ENCODE peak calls at places on chromosome 6, in five cellular contexts. One of them, this sample, is unnamed.

GRCh38 chr6:125486881-125487280 is 185.1 kb upstream of the HDDC2 start:
- DNase-seq in RWPE1: no peak
- DNase-seq in neuronal stem cell: no peak
- DNase-seq in cardiac muscle cell: no peak
- DNase-seq in upper lobe of right lung: no peak
- DNase-seq in this sample: no peak

GRCh38 chr6:134196568-134197301 is 121.2 kb downstream of the SGK1 start:
- DNase-seq in RWPE1: no peak
- DNase-seq in neuronal stem cell: no peak
- DNase-seq in cardiac muscle cell: no peak
- DNase-seq in upper lobe of right lung: no peak
- DNase-seq in this sample: no peak

GRCh38 chr6:43304882-43305281 is 3.7 kb downstream of the CRIP3 start:
- DNase-seq in RWPE1: no peak
- DNase-seq in neuronal stem cell: no peak
- DNase-seq in cardiac muscle cell: no peak
- DNase-seq in upper lobe of right lung: no peak
- DNase-seq in this sample: no peak

GRCh38 chr6:33156561-33156960 is 35.7 kb downstream of the COL11A2 start:
- DNase-seq in RWPE1: no peak
- DNase-seq in neuronal stem cell: no peak
- DNase-seq in cardiac muscle cell: no peak
- DNase-seq in upper lobe of right lung: no peak
- DNase-seq in this sample: no peak

GRCh38 chr6:6688951-6689350 is 100.4 kb downstream of the LY86 start:
- DNase-seq in RWPE1: no peak
- DNase-seq in neuronal stem cell: no peak
- DNase-seq in cardiac muscle cell: no peak
- DNase-seq in upper lobe of right lung: no peak
- DNase-seq in this sample: no peak

GRCh38 chr6:72151742-72152141 is 265.4 kb downstream of the RIMS1 start:
- DNase-seq in RWPE1: no peak
- DNase-seq in neuronal stem cell: no peak
- DNase-seq in cardiac muscle cell: no peak
- DNase-seq in upper lobe of right lung: no peak
- DNase-seq in this sample: no peak

GRCh38 chr6:151009576-151009975 is 144.1 kb downstream of the MTHFD1L start:
- DNase-seq in RWPE1: no peak
- DNase-seq in neuronal stem cell: no peak
- DNase-seq in cardiac muscle cell: no peak
- DNase-seq in upper lobe of right lung: no peak
- DNase-seq in this sample: no peak

GRCh38 chr6:14489445-14489844 is 371.9 kb downstream of the CD83 start:
- DNase-seq in RWPE1: no peak
- DNase-seq in neuronal stem cell: no peak
- DNase-seq in cardiac muscle cell: no peak
- DNase-seq in upper lobe of right lung: no peak
- DNase-seq in this sample: no peak

GRCh38 chr6:32128751-32129296 is 778 bp upstream of the ATF6B start:
- DNase-seq in RWPE1: no peak
- DNase-seq in neuronal stem cell: no peak
- DNase-seq in cardiac muscle cell: no peak
- DNase-seq in upper lobe of right lung: no peak
- DNase-seq in this sample: no peak

GRCh38 chr6:157669747-157670216 is 153.3 kb upstream of the SNX9 start:
- DNase-seq in RWPE1: peak
- DNase-seq in neuronal stem cell: no peak
- DNase-seq in cardiac muscle cell: peak
- DNase-seq in upper lobe of right lung: peak
- DNase-seq in this sample: no peak

GRCh38 chr6:111925296-111925695 is 52.0 kb upstream of the FYN start:
- DNase-seq in RWPE1: peak
- DNase-seq in neuronal stem cell: no peak
- DNase-seq in cardiac muscle cell: no peak
- DNase-seq in upper lobe of right lung: no peak
- DNase-seq in this sample: no peak

GRCh38 chr6:159084493-159085091 is 39.8 kb upstream of the TAGAP start:
- DNase-seq in RWPE1: no peak
- DNase-seq in neuronal stem cell: no peak
- DNase-seq in cardiac muscle cell: no peak
- DNase-seq in upper lobe of right lung: no peak
- DNase-seq in this sample: no peak

GRCh38 chr6:99019341-99019740 is 71.6 kb upstream of the FBXL4 start:
- DNase-seq in RWPE1: no peak
- DNase-seq in neuronal stem cell: no peak
- DNase-seq in cardiac muscle cell: no peak
- DNase-seq in upper lobe of right lung: no peak
- DNase-seq in this sample: no peak

GRCh38 chr6:151445482-151445881 is 6.4 kb downstream of the RMND1 start:
- DNase-seq in RWPE1: no peak
- DNase-seq in neuronal stem cell: no peak
- DNase-seq in cardiac muscle cell: no peak
- DNase-seq in upper lobe of right lung: no peak
- DNase-seq in this sample: no peak

GRCh38 chr6:105793132-105793531 is 293.0 kb upstream of the PRDM1 start:
- DNase-seq in RWPE1: no peak
- DNase-seq in neuronal stem cell: no peak
- DNase-seq in cardiac muscle cell: no peak
- DNase-seq in upper lobe of right lung: no peak
- DNase-seq in this sample: no peak

GRCh38 chr6:16239090-16239797 is 857 bp downstream of the GMPR start:
- DNase-seq in RWPE1: peak
- DNase-seq in neuronal stem cell: no peak
- DNase-seq in cardiac muscle cell: peak
- DNase-seq in upper lobe of right lung: peak
- DNase-seq in this sample: no peak

GRCh38 chr6:106556368-106556960 is 72.8 kb downstream of the RTN4IP1 start:
- DNase-seq in RWPE1: no peak
- DNase-seq in neuronal stem cell: no peak
- DNase-seq in cardiac muscle cell: no peak
- DNase-seq in upper lobe of right lung: no peak
- DNase-seq in this sample: no peak

GRCh38 chr6:47629954-47630353 is 68.4 kb upstream of the ADGRF4 start:
- DNase-seq in RWPE1: no peak
- DNase-seq in neuronal stem cell: no peak
- DNase-seq in cardiac muscle cell: no peak
- DNase-seq in upper lobe of right lung: no peak
- DNase-seq in this sample: no peak

GRCh38 chr6:47655719-47656595 is 42.4 kb upstream of the ADGRF4 start:
- DNase-seq in RWPE1: peak
- DNase-seq in neuronal stem cell: peak
- DNase-seq in cardiac muscle cell: peak
- DNase-seq in upper lobe of right lung: no peak
- DNase-seq in this sample: no peak

GRCh38 chr6:15623282-15624116 is 39.3 kb downstream of the DTNBP1 start:
- DNase-seq in RWPE1: peak
- DNase-seq in neuronal stem cell: no peak
- DNase-seq in cardiac muscle cell: peak
- DNase-seq in upper lobe of right lung: no peak
- DNase-seq in this sample: no peak

GRCh38 chr6:38617856-38618255 is 21.9 kb downstream of the BTBD9 start:
- DNase-seq in RWPE1: no peak
- DNase-seq in neuronal stem cell: no peak
- DNase-seq in cardiac muscle cell: no peak
- DNase-seq in upper lobe of right lung: no peak
- DNase-seq in this sample: no peak

GRCh38 chr6:38610050-38610619 is 29.6 kb downstream of the BTBD9 start:
- DNase-seq in RWPE1: no peak
- DNase-seq in neuronal stem cell: no peak
- DNase-seq in cardiac muscle cell: no peak
- DNase-seq in upper lobe of right lung: no peak
- DNase-seq in this sample: no peak

GRCh38 chr6:38612386-38612965 is 27.3 kb downstream of the BTBD9 start:
- DNase-seq in RWPE1: no peak
- DNase-seq in neuronal stem cell: no peak
- DNase-seq in cardiac muscle cell: no peak
- DNase-seq in upper lobe of right lung: no peak
- DNase-seq in this sample: no peak
- H3K27ac ChIP-seq in RWPE1: no peak
- H3K27ac ChIP-seq in neuronal stem cell: no peak
- H3K27ac ChIP-seq in cardiac muscle cell: no peak
- H3K27ac ChIP-seq in upper lobe of right lung: no peak
- H3K27ac ChIP-seq in this sample: no peak

DNA sequence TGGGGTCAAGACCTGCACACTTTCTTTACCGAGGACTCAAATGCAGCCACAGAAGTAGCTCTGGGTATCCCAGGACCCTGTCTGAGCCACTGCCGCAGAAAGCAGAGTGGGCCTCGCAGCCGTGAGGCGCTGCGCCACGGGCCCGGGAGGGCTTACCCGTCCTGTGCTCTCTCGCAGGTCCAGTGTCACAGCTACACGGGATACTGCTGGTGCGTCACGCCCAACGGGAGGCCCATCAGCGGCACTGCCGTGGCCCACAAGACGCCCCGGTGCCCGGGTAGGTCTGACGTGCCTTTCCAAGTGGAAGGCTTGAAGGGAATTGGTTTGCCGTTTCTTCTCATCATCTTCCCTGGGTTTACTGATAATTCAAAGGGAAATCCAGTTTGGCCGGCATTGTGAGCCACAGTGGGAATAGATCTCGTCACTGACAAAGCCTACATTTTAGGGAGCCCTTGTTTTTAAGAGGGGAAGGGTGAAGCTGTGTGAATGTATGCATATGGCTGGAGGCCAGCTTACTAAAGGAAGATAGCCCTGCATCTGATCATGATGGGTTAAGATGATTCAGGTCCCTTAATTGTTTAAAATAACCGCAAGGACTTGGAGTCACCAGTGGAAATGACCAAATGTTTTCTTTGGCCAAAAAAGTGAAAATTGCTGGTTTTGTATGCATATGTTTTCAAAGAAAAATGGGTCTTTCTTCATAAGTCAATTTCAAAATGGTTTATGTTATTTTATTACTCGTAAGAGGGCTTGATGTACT is 86.6 kb downstream of the SMOC2 start:
- DNase-seq in RWPE1: no peak
- DNase-seq in neuronal stem cell: no peak
- DNase-seq in cardiac muscle cell: no peak
- DNase-seq in upper lobe of right lung: no peak
- DNase-seq in this sample: no peak
- H3K27ac ChIP-seq in RWPE1: no peak
- H3K27ac ChIP-seq in neuronal stem cell: no peak
- H3K27ac ChIP-seq in cardiac muscle cell: no peak
- H3K27ac ChIP-seq in upper lobe of right lung: no peak
- H3K27ac ChIP-seq in this sample: no peak

GRCh38 chr6:118317581-118318563 is 230.2 kb upstream of the PLN start:
- DNase-seq in RWPE1: no peak
- DNase-seq in neuronal stem cell: no peak
- DNase-seq in cardiac muscle cell: no peak
- DNase-seq in upper lobe of right lung: no peak
- DNase-seq in this sample: no peak
- H3K27ac ChIP-seq in RWPE1: no peak
- H3K27ac ChIP-seq in neuronal stem cell: no peak
- H3K27ac ChIP-seq in cardiac muscle cell: no peak
- H3K27ac ChIP-seq in upper lobe of right lung: peak
- H3K27ac ChIP-seq in this sample: no peak

GRCh38 chr6:17298257-17298656 is 17.1 kb downstream of the RBM24 start:
- DNase-seq in RWPE1: no peak
- DNase-seq in neuronal stem cell: no peak
- DNase-seq in cardiac muscle cell: no peak
- DNase-seq in upper lobe of right lung: no peak
- DNase-seq in this sample: no peak
- H3K27ac ChIP-seq in RWPE1: no peak
- H3K27ac ChIP-seq in neuronal stem cell: no peak
- H3K27ac ChIP-seq in cardiac muscle cell: peak
- H3K27ac ChIP-seq in upper lobe of right lung: no peak
- H3K27ac ChIP-seq in this sample: no peak

GRCh38 chr6:52416629-52417151 is 3.5 kb upstream of the EFHC1 start:
- DNase-seq in RWPE1: peak
- DNase-seq in neuronal stem cell: peak
- DNase-seq in cardiac muscle cell: peak
- DNase-seq in upper lobe of right lung: no peak
- DNase-seq in this sample: no peak
- H3K27ac ChIP-seq in RWPE1: peak
- H3K27ac ChIP-seq in neuronal stem cell: no peak
- H3K27ac ChIP-seq in cardiac muscle cell: peak
- H3K27ac ChIP-seq in upper lobe of right lung: no peak
- H3K27ac ChIP-seq in this sample: no peak

This sample was measured in CD8-positive, alpha-beta T cell.